ENCODE peak calls at places on chromosomes 13 and 19, in six cellular contexts. R is foreskin melanocyte; W is esophagus squamous epithelium; U is GDM1; Z is stimulated activated CD4-positive, alpha-beta T cell treated with anti-CD3 and anti-CD28 coated beads, Interleukin-2, amount 100 ng/mL, for 24 hours; H is activated T-cell treated with anti-CD3 and anti-CD28 coated beads for 1 hour. J is an unnamed sample.

GRCh38 chr13:93320942-93321341 is 94.3 kb downstream of the GPC6 start:
- DNase-seq in U (no peak), R (no peak), H (no peak), Z (no peak), W (no peak), J (no peak)

GRCh38 chr19:12783849-12784393 is 7.4 kb upstream of the JUNB start:
- DNase-seq in U (no peak), R (no peak), H (no peak), Z (no peak), W (no peak), J (no peak)

GRCh38 chr13:100767192-100767591 is 92.6 kb upstream of the TMTC4 start:
- DNase-seq in W (no peak), R (no peak), Z (no peak), H (no peak), U (no peak), J (no peak)

GRCh38 chr19:34644991-34645461 is 31.9 kb downstream of the SCGB2B2 start:
- DNase-seq in U (no peak), Z (no peak), R (no peak), W (no peak), H (no peak), J (no peak)

GRCh38 chr19:2613507-2614295 is 88.8 kb downstream of the GNG7 start:
- DNase-seq in Z (peak), H (peak), R (no peak), U (no peak), W (no peak), J (no peak)

GRCh38 chr19:16795731-16796130 is 33.5 kb upstream of the SIN3B start:
- DNase-seq in U (no peak), H (no peak), W (no peak), Z (no peak), R (no peak), J (no peak)

GRCh38 chr13:50677687-50678463 is 165.6 kb downstream of the DLEU7 start:
- DNase-seq in Z (no peak), H (no peak), R (peak), U (no peak), W (no peak), J (no peak)

GRCh38 chr19:14116918-14117578 is 514 bp downstream of the PRKACA start:
- DNase-seq in H (no peak), R (no peak), U (no peak), W (peak), Z (peak), J (no peak)

GRCh38 chr13:72113070-72113469 is 246.1 kb upstream of the DACH1 start:
- DNase-seq in H (no peak), W (no peak), U (no peak), R (no peak), Z (no peak), J (no peak)

GRCh38 chr19:43765109-43765876 is 10.5 kb upstream of the SMG9 start:
- DNase-seq in Z (peak), W (no peak), U (peak), H (peak), R (peak), J (peak)

GRCh38 chr13:27379694-27380596 is 44.5 kb upstream of the GTF3A start:
- DNase-seq in U (peak), W (no peak), Z (peak), R (peak), H (peak), J (peak)

GRCh38 chr19:58550362-58551122 is 4.4 kb downstream of the CHMP2A start:
- DNase-seq in U (no peak), W (no peak), H (no peak), R (no peak), Z (peak), J (no peak)

GRCh38 chr19:35783469-35784400 is 8.4 kb downstream of the ARHGAP33 start:
- DNase-seq in H (no peak), W (no peak), U (no peak), R (no peak), Z (no peak), J (no peak)

GRCh38 chr19:6460099-6460884 is 700 bp upstream of the SLC25A23 start:
- DNase-seq in Z (peak), H (peak), W (peak), U (peak), R (peak), J (peak)

GRCh38 chr13:83515267-83515666 is 367.0 kb downstream of the SLITRK1 start:
- DNase-seq in H (no peak), Z (no peak), U (no peak), W (no peak), R (no peak), J (peak)